ENCODE peak calls at places on chromosomes 12 and 14, in six cellular contexts. D is GM04504; P is CD4-positive, CD25-positive, alpha-beta regulatory T cell; C is COR-L47; V is stimulated activated CD4-positive, alpha-beta T cell treated with anti-CD3 and anti-CD28 coated beads, Interleukin-2, amount 100 ng/mL, for 48 hours; B is pancreas. L is an unnamed sample.

GRCh38 chr14:104673481-104673880 is 15.9 kb upstream of the INF2 start:
- DNase-seq in D (no peak), P (no peak), C (no peak), V (no peak), B (no peak), L (no peak)

GRCh38 chr12:121718653-121719239 is 6.2 kb downstream of the TMEM120B start:
- DNase-seq in D (no peak), P (peak), C (no peak), V (no peak), B (no peak), L (no peak)

GRCh38 chr12:55816876-55817351 is 610 bp downstream of the SARNP start:
- DNase-seq in D (no peak), P (no peak), C (no peak), V (no peak), B (no peak), L (no peak)

GRCh38 chr12:119659289-119659897 is 8.5 kb upstream of the PRKAB1 start:
- DNase-seq in D (no peak), P (peak), C (peak), V (peak), B (no peak), L (peak)

GRCh38 chr12:6265038-6265405 is 45.5 kb upstream of the PLEKHG6 start:
- DNase-seq in D (no peak), P (no peak), C (no peak), V (no peak), B (no peak), L (no peak)

GRCh38 chr14:78754059-78754458 is 583.9 kb downstream of the NRXN3 start:
- DNase-seq in D (no peak), P (no peak), C (no peak), V (no peak), B (no peak), L (no peak)

GRCh38 chr12:123126294-123127144 is 24.4 kb downstream of the PITPNM2 start:
- DNase-seq in D (peak), P (no peak), C (no peak), V (no peak), B (no peak), L (no peak)

GRCh38 chr12:47102845-47103666 is 23.3 kb upstream of the AMIGO2 start:
- DNase-seq in D (peak), P (no peak), C (no peak), V (no peak), B (no peak), L (no peak)

GRCh38 chr12:116955382-116956021 is 44.8 kb downstream of the FBXW8 start:
- DNase-seq in D (no peak), P (peak), C (peak), V (no peak), B (no peak), L (no peak)

GRCh38 chr14:100827751-100828447 is 2.0 kb downstream of the MEG3 start:
- DNase-seq in D (no peak), P (no peak), C (no peak), V (no peak), B (peak), L (no peak)

L was measured in immature natural killer cell.